ENCODE peak calls at places on chromosomes 1 and 21, in nine cellular contexts. One of them, this sample, is unnamed.

GRCh38 chr1:108050911-108051624 is 86.1 kb upstream of the VAV3 start:
- DNase-seq in dorsolateral prefrontal cortex: no peak
- DNase-seq in prostate gland: no peak
- DNase-seq in uterus: no peak
- DNase-seq in lower lobe of right lung: no peak
- DNase-seq in SJSA1: no peak
- DNase-seq in colonic mucosa: no peak
- DNase-seq in HCT116: no peak
- DNase-seq in cardiac muscle cell: peak
- DNase-seq in this sample: no peak

GRCh38 chr1:186139706-186140105 is 235.3 kb downstream of the TPR start:
- DNase-seq in prostate gland: no peak
- DNase-seq in dorsolateral prefrontal cortex: no peak
- DNase-seq in cardiac muscle cell: no peak
- DNase-seq in colonic mucosa: no peak
- DNase-seq in lower lobe of right lung: no peak
- DNase-seq in SJSA1: no peak
- DNase-seq in HCT116: no peak
- DNase-seq in uterus: no peak
- DNase-seq in this sample: no peak

GRCh38 chr21:25582164-25582563 is 25.1 kb downstream of the MRPL39 start:
- DNase-seq in colonic mucosa: no peak
- DNase-seq in lower lobe of right lung: no peak
- DNase-seq in SJSA1: no peak
- DNase-seq in cardiac muscle cell: no peak
- DNase-seq in dorsolateral prefrontal cortex: no peak
- DNase-seq in HCT116: no peak
- DNase-seq in uterus: no peak
- DNase-seq in prostate gland: no peak
- DNase-seq in this sample: no peak

GRCh38 chr1:24047101-24047459 is 64.9 kb downstream of the MYOM3 start:
- DNase-seq in HCT116: peak
- DNase-seq in lower lobe of right lung: no peak
- DNase-seq in colonic mucosa: peak
- DNase-seq in SJSA1: peak
- DNase-seq in uterus: peak
- DNase-seq in dorsolateral prefrontal cortex: no peak
- DNase-seq in prostate gland: no peak
- DNase-seq in cardiac muscle cell: no peak
- DNase-seq in this sample: no peak

GRCh38 chr1:62391369-62391971 is 45.4 kb upstream of the USP1 start:
- DNase-seq in dorsolateral prefrontal cortex: no peak
- DNase-seq in cardiac muscle cell: peak
- DNase-seq in lower lobe of right lung: no peak
- DNase-seq in uterus: no peak
- DNase-seq in SJSA1: no peak
- DNase-seq in prostate gland: no peak
- DNase-seq in colonic mucosa: peak
- DNase-seq in HCT116: peak
- DNase-seq in this sample: peak

GRCh38 chr1:65068202-65069011 is 79.6 kb upstream of the AK4 start:
- DNase-seq in uterus: peak
- DNase-seq in cardiac muscle cell: no peak
- DNase-seq in prostate gland: peak
- DNase-seq in lower lobe of right lung: no peak
- DNase-seq in SJSA1: no peak
- DNase-seq in dorsolateral prefrontal cortex: no peak
- DNase-seq in HCT116: no peak
- DNase-seq in colonic mucosa: peak
- DNase-seq in this sample: peak

GRCh38 chr1:36467027-36467410 is 2.8 kb upstream of the MRPS15 start:
- DNase-seq in prostate gland: no peak
- DNase-seq in dorsolateral prefrontal cortex: no peak
- DNase-seq in SJSA1: no peak
- DNase-seq in lower lobe of right lung: no peak
- DNase-seq in cardiac muscle cell: no peak
- DNase-seq in uterus: no peak
- DNase-seq in colonic mucosa: no peak
- DNase-seq in HCT116: no peak
- DNase-seq in this sample: no peak

GRCh38 chr1:59999006-59999405 is 72.4 kb upstream of the CYP2J2 start:
- DNase-seq in lower lobe of right lung: no peak
- DNase-seq in prostate gland: no peak
- DNase-seq in HCT116: no peak
- DNase-seq in cardiac muscle cell: no peak
- DNase-seq in SJSA1: no peak
- DNase-seq in uterus: no peak
- DNase-seq in dorsolateral prefrontal cortex: no peak
- DNase-seq in colonic mucosa: no peak
- DNase-seq in this sample: no peak

GRCh38 chr1:29121951-29122661 is 1.6 kb downstream of the TMEM200B start:
- DNase-seq in prostate gland: no peak
- DNase-seq in uterus: peak
- DNase-seq in lower lobe of right lung: peak
- DNase-seq in HCT116: no peak
- DNase-seq in dorsolateral prefrontal cortex: no peak
- DNase-seq in SJSA1: no peak
- DNase-seq in colonic mucosa: no peak
- DNase-seq in cardiac muscle cell: peak
- DNase-seq in this sample: no peak

DNA sequence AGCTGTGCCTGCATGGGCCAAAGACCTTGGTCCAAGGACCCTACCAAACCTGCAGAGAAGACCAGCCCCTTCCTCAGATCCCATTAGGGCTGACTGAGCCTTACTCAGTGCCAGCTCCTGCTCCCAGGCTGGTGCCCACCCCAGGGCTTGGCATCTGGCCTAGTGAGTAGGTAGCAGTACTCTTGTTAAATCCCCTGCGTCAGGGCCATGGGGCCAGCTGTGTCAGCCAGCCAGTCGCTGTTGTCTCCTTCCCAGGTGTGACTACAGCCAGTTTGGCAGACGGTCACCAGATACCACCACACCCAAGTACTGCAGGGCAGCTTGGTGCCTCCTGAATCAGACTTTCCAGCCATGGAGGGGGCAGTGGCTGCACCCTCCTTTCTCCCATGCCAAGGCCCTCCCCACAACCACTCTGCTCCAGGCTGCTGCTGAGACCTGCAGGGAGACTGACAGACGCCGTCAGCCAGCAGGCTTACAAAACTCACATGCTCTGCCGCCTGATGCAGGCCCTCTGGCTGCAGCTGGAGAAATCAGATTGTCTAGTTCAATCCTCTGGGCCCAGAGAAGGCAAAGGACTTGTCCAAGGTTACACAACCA is 3.0 kb downstream of the TENT5B start:
- DNase-seq in HCT116: no peak
- DNase-seq in prostate gland: peak
- DNase-seq in uterus: no peak
- DNase-seq in SJSA1: no peak
- DNase-seq in dorsolateral prefrontal cortex: no peak
- DNase-seq in colonic mucosa: peak
- DNase-seq in cardiac muscle cell: no peak
- DNase-seq in lower lobe of right lung: peak
- DNase-seq in this sample: no peak
- H3K27ac ChIP-seq in HCT116: peak
- H3K27ac ChIP-seq in prostate gland: peak
- H3K27ac ChIP-seq in uterus: peak
- H3K27ac ChIP-seq in SJSA1: no peak
- H3K27ac ChIP-seq in dorsolateral prefrontal cortex: no peak
- H3K27ac ChIP-seq in colonic mucosa: peak
- H3K27ac ChIP-seq in cardiac muscle cell: no peak
- H3K27ac ChIP-seq in lower lobe of right lung: peak
- H3K27ac ChIP-seq in this sample: no peak

DNA sequence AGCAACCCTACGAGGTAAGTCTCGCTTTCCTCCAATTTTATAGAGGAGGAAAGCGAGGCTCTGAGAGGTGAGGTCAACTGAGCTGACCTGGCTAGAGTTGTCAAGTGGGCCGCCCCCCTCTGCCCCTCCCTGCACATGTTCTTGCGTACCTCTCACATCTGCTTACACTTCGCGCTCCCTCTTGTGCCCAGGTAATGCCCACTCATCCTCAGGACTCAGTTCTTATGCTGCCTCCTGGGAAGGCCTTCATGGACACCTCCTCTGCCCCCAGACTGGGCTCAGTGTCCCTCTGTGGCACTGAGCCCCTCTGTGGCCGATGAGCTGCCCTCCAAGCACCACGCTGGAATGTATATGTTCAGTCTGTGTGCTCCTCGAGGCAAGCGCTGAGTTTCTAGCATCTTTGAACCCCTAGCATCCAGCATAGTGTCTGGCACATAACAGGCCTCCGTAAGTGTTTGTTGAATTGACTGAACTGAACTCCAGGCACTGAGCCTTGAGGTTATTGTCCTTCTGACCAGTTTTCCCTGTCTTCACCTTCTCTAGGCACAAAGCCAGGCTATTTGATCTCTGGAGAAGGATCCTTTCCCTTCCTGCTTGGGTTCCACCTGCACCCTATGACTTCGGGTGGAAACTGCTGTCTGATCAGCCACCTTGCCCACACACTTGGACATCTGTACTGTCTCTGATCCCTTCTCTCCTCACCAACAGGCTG is 13.5 kb downstream of the MOV10 start:
- DNase-seq in HCT116: no peak
- DNase-seq in prostate gland: no peak
- DNase-seq in uterus: no peak
- DNase-seq in colonic mucosa: no peak
- DNase-seq in SJSA1: no peak
- DNase-seq in dorsolateral prefrontal cortex: no peak
- DNase-seq in lower lobe of right lung: no peak
- DNase-seq in cardiac muscle cell: no peak
- DNase-seq in this sample: no peak
- H3K27ac ChIP-seq in HCT116: no peak
- H3K27ac ChIP-seq in prostate gland: peak
- H3K27ac ChIP-seq in uterus: peak
- H3K27ac ChIP-seq in colonic mucosa: no peak
- H3K27ac ChIP-seq in SJSA1: no peak
- H3K27ac ChIP-seq in dorsolateral prefrontal cortex: no peak
- H3K27ac ChIP-seq in lower lobe of right lung: no peak
- H3K27ac ChIP-seq in cardiac muscle cell: peak
- H3K27ac ChIP-seq in this sample: no peak

GRCh38 chr1:147223740-147224615 is 1.2 kb downstream of the FMO5 start:
- DNase-seq in dorsolateral prefrontal cortex: no peak
- DNase-seq in cardiac muscle cell: peak
- DNase-seq in prostate gland: no peak
- DNase-seq in lower lobe of right lung: no peak
- DNase-seq in colonic mucosa: no peak
- DNase-seq in SJSA1: no peak
- DNase-seq in uterus: no peak
- DNase-seq in HCT116: no peak
- DNase-seq in this sample: no peak

DNA sequence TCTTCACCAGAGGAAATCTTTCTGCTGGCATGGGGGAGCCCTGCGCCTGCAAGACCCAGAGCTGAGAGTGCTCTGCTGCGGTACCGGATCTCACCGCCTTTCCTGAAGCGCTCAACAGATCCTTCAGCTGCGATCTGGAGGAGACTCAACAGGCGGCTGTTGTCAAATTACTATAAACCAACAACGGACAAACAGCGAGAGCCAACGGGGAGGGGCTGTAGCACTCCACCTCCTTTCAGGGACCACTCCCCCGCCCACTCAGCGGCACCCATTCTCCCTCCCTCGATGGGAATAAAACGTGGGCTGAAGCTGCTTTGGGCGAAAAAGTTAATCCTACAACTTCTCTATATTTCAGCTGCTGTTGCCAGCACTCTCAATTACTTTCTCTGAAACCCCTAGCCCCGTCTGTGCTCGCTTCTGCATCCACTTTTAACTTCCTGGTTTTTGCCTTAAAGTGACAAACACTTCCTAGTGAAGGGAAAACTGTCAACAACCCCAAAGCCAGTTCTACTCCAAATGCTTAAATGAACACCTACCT is at the start of gene FMO5:
- DNase-seq in dorsolateral prefrontal cortex: peak
- DNase-seq in uterus: peak
- DNase-seq in HCT116: no peak
- DNase-seq in lower lobe of right lung: peak
- DNase-seq in colonic mucosa: peak
- DNase-seq in prostate gland: peak
- DNase-seq in cardiac muscle cell: peak
- DNase-seq in SJSA1: peak
- DNase-seq in this sample: peak
- H3K27ac ChIP-seq in dorsolateral prefrontal cortex: no peak
- H3K27ac ChIP-seq in uterus: peak
- H3K27ac ChIP-seq in HCT116: no peak
- H3K27ac ChIP-seq in lower lobe of right lung: peak
- H3K27ac ChIP-seq in colonic mucosa: peak
- H3K27ac ChIP-seq in prostate gland: peak
- H3K27ac ChIP-seq in cardiac muscle cell: no peak
- H3K27ac ChIP-seq in SJSA1: peak
- H3K27ac ChIP-seq in this sample: no peak

DNA sequence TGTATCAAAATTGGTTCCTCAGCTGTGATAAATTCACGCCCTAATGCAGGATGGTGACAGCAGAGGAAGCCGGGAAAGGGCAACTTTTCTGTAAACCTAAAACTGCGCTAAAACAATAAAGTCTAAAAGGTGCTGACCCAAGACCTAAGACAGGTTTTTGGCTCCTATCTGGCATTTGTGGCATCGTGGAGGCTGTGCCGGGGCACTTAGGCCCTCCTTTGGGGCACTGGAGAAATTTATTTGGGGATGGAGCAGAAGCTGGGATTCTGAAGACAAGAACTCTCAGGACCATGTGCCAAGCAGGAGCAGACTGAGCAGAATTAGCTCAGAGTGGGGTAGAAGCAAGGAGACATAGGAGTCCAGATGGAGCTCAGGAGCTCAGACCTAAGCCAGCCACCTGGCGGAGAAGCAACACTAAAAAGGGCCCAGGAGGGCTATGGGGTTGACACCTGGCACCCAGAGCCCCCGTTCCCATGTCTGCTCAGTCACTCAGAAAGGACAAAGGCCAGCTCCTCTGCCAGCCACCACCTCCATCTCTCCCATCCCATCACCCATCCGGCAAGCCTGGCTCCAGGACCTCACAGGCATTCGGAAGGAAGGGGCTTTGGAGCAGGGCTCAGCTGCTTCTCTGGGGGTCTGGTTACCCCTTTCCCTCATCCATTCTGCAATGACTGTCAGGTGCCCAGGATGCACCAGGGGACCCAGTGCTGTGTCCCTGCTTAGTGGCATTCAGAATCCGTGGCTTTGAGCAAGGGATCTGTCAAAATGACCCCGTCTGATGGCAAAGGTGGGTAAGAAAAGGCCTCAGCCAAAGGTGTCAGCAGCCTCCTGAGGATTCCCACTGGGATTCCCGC is 347.7 kb downstream of the NPHP4 start:
- DNase-seq in cardiac muscle cell: no peak
- DNase-seq in uterus: no peak
- DNase-seq in dorsolateral prefrontal cortex: peak
- DNase-seq in SJSA1: peak
- DNase-seq in prostate gland: no peak
- DNase-seq in lower lobe of right lung: no peak
- DNase-seq in colonic mucosa: no peak
- DNase-seq in HCT116: no peak
- DNase-seq in this sample: no peak
- H3K27ac ChIP-seq in cardiac muscle cell: no peak
- H3K27ac ChIP-seq in uterus: no peak
- H3K27ac ChIP-seq in dorsolateral prefrontal cortex: no peak
- H3K27ac ChIP-seq in SJSA1: no peak
- H3K27ac ChIP-seq in prostate gland: no peak
- H3K27ac ChIP-seq in lower lobe of right lung: no peak
- H3K27ac ChIP-seq in colonic mucosa: no peak
- H3K27ac ChIP-seq in HCT116: no peak
- H3K27ac ChIP-seq in this sample: no peak

GRCh38 chr1:201599548-201599947 is 60.6 kb downstream of the NAV1 start:
- DNase-seq in HCT116: no peak
- DNase-seq in prostate gland: no peak
- DNase-seq in uterus: peak
- DNase-seq in colonic mucosa: no peak
- DNase-seq in cardiac muscle cell: no peak
- DNase-seq in SJSA1: peak
- DNase-seq in lower lobe of right lung: no peak
- DNase-seq in dorsolateral prefrontal cortex: no peak
- DNase-seq in this sample: no peak
- H3K27ac ChIP-seq in HCT116: no peak
- H3K27ac ChIP-seq in prostate gland: peak
- H3K27ac ChIP-seq in uterus: peak
- H3K27ac ChIP-seq in colonic mucosa: no peak
- H3K27ac ChIP-seq in cardiac muscle cell: no peak
- H3K27ac ChIP-seq in SJSA1: peak
- H3K27ac ChIP-seq in lower lobe of right lung: no peak
- H3K27ac ChIP-seq in dorsolateral prefrontal cortex: no peak
- H3K27ac ChIP-seq in this sample: no peak

This sample was measured in MM.1S.